ENCODE peak calls at places on chromosomes 16 and 17, in nine cellular contexts. E is cardiac muscle cell, J is neural progenitor cell, B is lower lobe of right lung, H is bronchial epithelial cell, X is AG04450, N is IMR-90, L is cardiac fibroblast, U is body of pancreas. W is an unnamed sample.

GRCh38 chr16:5512037-5512436 is 414.4 kb upstream of the EEF2KMT start:
- DNase-seq in L (no peak), B (no peak), H (no peak), N (no peak), J (no peak), X (no peak), E (no peak), U (no peak), W (no peak)

GRCh38 chr16:51416921-51417320 is 265.9 kb upstream of the SALL1 start:
- DNase-seq in J (no peak), L (no peak), U (no peak), E (no peak), X (peak; percentile 24), B (no peak), H (no peak), N (peak; percentile 48), W (no peak)

GRCh38 chr16:48895142-48895541 is 285.2 kb upstream of the N4BP1 start:
- DNase-seq in X (no peak), E (peak; percentile 57), L (no peak), N (no peak), U (no peak), B (no peak), H (no peak), J (peak; percentile 43), W (no peak)

GRCh38 chr16:85567101-85567866 is 45.8 kb upstream of the GSE1 start:
- DNase-seq in H (no peak), N (no peak), X (no peak), L (no peak), U (no peak), B (no peak), E (no peak), J (no peak), W (no peak)

GRCh38 chr16:12535535-12536411 is 267.9 kb downstream of the CPPED1 start:
- DNase-seq in U (no peak), L (no peak), H (no peak), N (no peak), B (no peak), J (peak; percentile 88), E (peak; percentile 74), X (no peak), W (no peak)

GRCh38 chr16:47058295-47059086 is 85.0 kb upstream of the DNAJA2 start:
- DNase-seq in X (no peak), U (no peak), E (no peak), H (no peak), N (no peak), J (no peak), L (peak; percentile 27), B (no peak), W (no peak)

GRCh38 chr17:43542854-43543253 is 3.3 kb downstream of the ETV4 start:
- DNase-seq in U (no peak), N (no peak), E (no peak), X (no peak), B (no peak), J (no peak), L (no peak), H (no peak), W (no peak)

GRCh38 chr16:85057212-85057889 is 29.8 kb downstream of the KIAA0513 start:
- DNase-seq in U (peak; percentile 54), L (no peak), X (no peak), N (no peak), H (no peak), E (peak; percentile 52), J (no peak), B (no peak), W (no peak)

GRCh38 chr16:85176541-85177447 is 64.5 kb upstream of the CIBAR2 start:
- DNase-seq in H (no peak), L (no peak), X (no peak), B (peak; percentile 35), J (no peak), U (no peak), N (peak; percentile 52), E (no peak), W (no peak)

GRCh38 chr16:20911361-20911760 is 10.8 kb downstream of the LYRM1 start:
- DNase-seq in U (no peak), B (no peak), J (no peak), H (peak; percentile 89), E (no peak), N (peak; percentile 71), X (no peak), L (peak; percentile 91), W (no peak)

GRCh38 chr17:41581366-41582060 is 5.2 kb downstream of the KRT14 start:
- DNase-seq in N (no peak), B (no peak), U (no peak), E (no peak), J (no peak), X (no peak), H (no peak), L (no peak), W (no peak)

GRCh38 chr17:83078378-83079339 is 750 bp upstream of the METRNL start:
- DNase-seq in L (no peak), E (peak; percentile 21), X (no peak), N (no peak), H (no peak), U (peak; percentile 35), B (peak; percentile 66), J (peak; percentile 46), W (peak; percentile 31)

GRCh38 chr17:82029391-82029790 is 2.1 kb upstream of the RAC3 start:
- DNase-seq in B (no peak), H (no peak), N (no peak), U (no peak), J (no peak), L (no peak), E (no peak), X (no peak), W (no peak)

DNA sequence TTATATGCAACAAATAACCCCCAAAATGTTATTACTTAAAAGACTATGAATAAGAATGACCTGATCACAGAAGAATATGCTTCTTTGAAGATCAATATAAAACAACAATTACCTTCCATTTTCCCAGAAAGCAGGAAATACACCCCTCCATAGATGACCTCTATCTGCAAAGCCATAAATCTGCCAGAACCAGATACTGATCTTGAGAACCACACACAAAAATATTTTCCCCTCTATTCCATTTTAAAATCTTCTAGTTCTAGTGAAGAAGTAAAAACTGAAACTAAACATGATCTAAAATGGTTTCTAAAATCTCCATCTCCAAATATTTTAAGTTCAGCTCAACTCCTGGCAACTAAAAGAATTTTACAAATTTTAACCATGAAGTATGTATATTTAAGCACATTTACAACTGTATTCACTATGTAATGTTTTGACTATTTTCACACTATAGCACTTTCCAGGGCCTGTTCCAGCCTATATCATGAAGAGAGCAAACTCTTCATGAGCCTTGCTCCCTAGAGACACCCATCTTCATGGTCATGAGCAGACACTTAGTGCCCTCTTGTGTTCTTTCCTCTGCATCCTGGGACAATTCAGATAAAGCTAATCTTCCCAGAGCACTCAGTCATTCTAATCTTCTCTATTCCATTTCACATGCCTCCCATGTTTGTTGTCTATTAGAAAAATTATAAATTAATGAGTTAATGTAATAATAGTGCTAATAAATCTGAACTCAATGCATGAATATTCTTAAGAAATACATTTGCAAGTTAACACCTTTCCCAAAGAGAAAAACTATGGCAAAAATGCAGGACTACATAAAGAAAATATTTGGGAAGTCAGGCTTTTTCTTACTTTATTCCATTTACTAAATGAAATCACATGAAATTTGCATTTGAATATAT is 87.0 kb downstream of the HELZ start:
- DNase-seq in U (no peak), X (no peak), B (no peak), L (peak; percentile 76), E (no peak), H (peak; percentile 13), N (peak; percentile 57), J (peak; percentile 9), W (no peak)
- TF ChIP-seq CTCF in U (peak; percentile 18), X (peak; percentile 49), B (no peak), L (peak; percentile 24), E (peak; percentile 32), H (peak; percentile 13), N (peak; percentile 55), J (peak; percentile 18), W (no peak)

GRCh38 chr17:2042355-2042929 is 620 bp downstream of the OVCA2 start:
- DNase-seq in E (peak; percentile 45), U (no peak), X (no peak), B (no peak), J (peak; percentile 73), L (peak; percentile 44), H (no peak), N (no peak), W (no peak)
- TF ChIP-seq CTCF in E (peak; percentile 59), U (no peak), X (peak; percentile 43), B (no peak), J (peak; percentile 28), L (peak; percentile 40), H (peak; percentile 23), N (peak; percentile 15), W (no peak)

GRCh38 chr16:67104061-67104460 is 5.7 kb upstream of the PHAF1 start:
- DNase-seq in B (no peak), L (peak; percentile 54), H (no peak), E (peak; percentile 17), J (peak; percentile 50), X (no peak), U (peak; percentile 30), N (peak; percentile 23), W (no peak)
- TF ChIP-seq CTCF in B (peak; percentile 21), L (peak; percentile 48), H (peak; percentile 53), E (peak; percentile 40), J (peak; percentile 54), X (peak; percentile 37), U (peak; percentile 37), N (peak; percentile 44), W (no peak)

GRCh38 chr16:69384974-69385373 is 833 bp downstream of the TERF2 start:
- DNase-seq in J (no peak), E (no peak), B (no peak), L (no peak), N (no peak), H (no peak), X (no peak), U (no peak), W (no peak)
- TF ChIP-seq CTCF in J (no peak), E (no peak), B (no peak), L (no peak), N (no peak), H (no peak), X (no peak), U (no peak), W (no peak)